ENCODE peak calls at places on chromosome 3, in eight cellular contexts. One of them, this sample, is unnamed. For H3K9me3, the result is how much of the 10 kb centered on the place peaks cover.

GRCh38 chr3:45145681-45146614 is at the start of gene CDCP1:
- DNase-seq in AG04450: no peak
- DNase-seq in A549: peak
- DNase-seq in adrenal gland: no peak
- DNase-seq in RWPE2: peak
- DNase-seq in left ventricle myocardium inferior: no peak
- DNase-seq in Peyer's patch: peak
- DNase-seq in ascending aorta: no peak
- DNase-seq in this sample: peak

GRCh38 chr3:128274837-128275236 is 121.6 kb downstream of the EEFSEC start:
- DNase-seq in Peyer's patch: no peak
- DNase-seq in ascending aorta: no peak
- DNase-seq in adrenal gland: no peak
- DNase-seq in RWPE2: peak
- DNase-seq in AG04450: peak
- DNase-seq in left ventricle myocardium inferior: no peak
- DNase-seq in A549: no peak
- DNase-seq in this sample: no peak

GRCh38 chr3:171851685-171852084 is 8.5 kb downstream of the TMEM212 start:
- DNase-seq in RWPE2: no peak
- DNase-seq in ascending aorta: no peak
- DNase-seq in adrenal gland: peak
- DNase-seq in AG04450: no peak
- DNase-seq in left ventricle myocardium inferior: no peak
- DNase-seq in A549: no peak
- DNase-seq in Peyer's patch: no peak
- DNase-seq in this sample: no peak

GRCh38 chr3:189683576-189684255 is 52.5 kb downstream of the TP63 start:
- DNase-seq in AG04450: no peak
- DNase-seq in Peyer's patch: no peak
- DNase-seq in RWPE2: no peak
- DNase-seq in adrenal gland: no peak
- DNase-seq in left ventricle myocardium inferior: no peak
- DNase-seq in ascending aorta: no peak
- DNase-seq in A549: no peak
- DNase-seq in this sample: no peak

GRCh38 chr3:61865466-61865865 is 304.1 kb downstream of the PTPRG start:
- DNase-seq in adrenal gland: no peak
- DNase-seq in AG04450: no peak
- DNase-seq in ascending aorta: no peak
- DNase-seq in A549: no peak
- DNase-seq in left ventricle myocardium inferior: no peak
- DNase-seq in RWPE2: no peak
- DNase-seq in Peyer's patch: no peak
- DNase-seq in this sample: no peak

GRCh38 chr3:8319935-8320634 is 181.5 kb upstream of the LMCD1 start:
- DNase-seq in RWPE2: no peak
- DNase-seq in AG04450: peak
- DNase-seq in ascending aorta: no peak
- DNase-seq in Peyer's patch: no peak
- DNase-seq in adrenal gland: no peak
- DNase-seq in left ventricle myocardium inferior: no peak
- DNase-seq in A549: peak
- DNase-seq in this sample: no peak

GRCh38 chr3:149657458-149657795 is 398 bp downstream of the WWTR1 start:
- DNase-seq in left ventricle myocardium inferior: peak
- DNase-seq in AG04450: no peak
- DNase-seq in RWPE2: peak
- DNase-seq in adrenal gland: peak
- DNase-seq in Peyer's patch: peak
- DNase-seq in ascending aorta: no peak
- DNase-seq in A549: peak
- DNase-seq in this sample: peak

GRCh38 chr3:21942328-21942727 is 191.3 kb upstream of the ZNF385D start:
- DNase-seq in Peyer's patch: no peak
- DNase-seq in adrenal gland: no peak
- DNase-seq in RWPE2: no peak
- DNase-seq in AG04450: peak
- DNase-seq in ascending aorta: no peak
- DNase-seq in A549: no peak
- DNase-seq in left ventricle myocardium inferior: no peak
- DNase-seq in this sample: no peak

GRCh38 chr3:165855581-165855980 is 18.4 kb upstream of the BCHE start:
- DNase-seq in A549: no peak
- DNase-seq in ascending aorta: no peak
- DNase-seq in AG04450: no peak
- DNase-seq in RWPE2: no peak
- DNase-seq in left ventricle myocardium inferior: no peak
- DNase-seq in Peyer's patch: no peak
- DNase-seq in adrenal gland: no peak
- DNase-seq in this sample: no peak

GRCh38 chr3:128328546-128329458 is 137.9 kb downstream of the DNAJB8 start:
- DNase-seq in adrenal gland: peak
- DNase-seq in AG04450: no peak
- DNase-seq in Peyer's patch: no peak
- DNase-seq in ascending aorta: no peak
- DNase-seq in A549: no peak
- DNase-seq in left ventricle myocardium inferior: no peak
- DNase-seq in RWPE2: no peak
- DNase-seq in this sample: no peak

GRCh38 chr3:104604326-104605010 is 762.2 kb upstream of the ALCAM start:
- DNase-seq in AG04450: no peak
- DNase-seq in adrenal gland: no peak
- DNase-seq in A549: no peak
- DNase-seq in left ventricle myocardium inferior: no peak
- DNase-seq in RWPE2: no peak
- DNase-seq in ascending aorta: no peak
- DNase-seq in Peyer's patch: no peak
- DNase-seq in this sample: no peak
- TF ChIP-seq CTCF in AG04450: peak
- TF ChIP-seq CTCF in adrenal gland: no peak
- TF ChIP-seq CTCF in A549: no peak
- TF ChIP-seq CTCF in left ventricle myocardium inferior: peak
- TF ChIP-seq CTCF in RWPE2: peak
- TF ChIP-seq CTCF in ascending aorta: no peak
- TF ChIP-seq CTCF in Peyer's patch: no peak
- TF ChIP-seq CTCF in this sample: no peak

DNA sequence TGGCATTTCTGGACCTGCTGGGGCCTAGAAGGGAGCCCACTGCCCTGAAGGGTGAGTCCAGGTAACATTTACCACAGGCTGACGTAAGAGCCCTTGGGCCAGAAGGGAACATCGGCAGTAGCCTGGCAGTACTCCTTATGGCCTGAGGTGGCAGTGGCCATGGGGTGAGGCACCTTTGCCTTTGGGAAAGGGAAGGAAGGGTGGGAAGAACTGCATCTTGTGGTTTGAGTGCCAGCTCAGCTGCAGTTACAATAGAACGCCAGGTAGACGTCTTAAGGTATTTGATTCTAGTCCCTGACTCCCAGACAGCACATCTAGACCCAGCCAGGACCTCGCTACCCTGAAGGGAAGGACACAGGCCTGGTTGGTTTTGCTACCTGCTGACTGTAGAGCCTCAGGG is 104.9 kb downstream of the SOX14 start:
- DNase-seq in adrenal gland: no peak
- DNase-seq in RWPE2: no peak
- DNase-seq in AG04450: no peak
- DNase-seq in left ventricle myocardium inferior: no peak
- DNase-seq in Peyer's patch: no peak
- DNase-seq in ascending aorta: no peak
- DNase-seq in A549: no peak
- DNase-seq in this sample: no peak
- H3K9me3 ChIP-seq in adrenal gland: under half
- H3K9me3 ChIP-seq in RWPE2: under half
- H3K9me3 ChIP-seq in AG04450: under half
- H3K9me3 ChIP-seq in left ventricle myocardium inferior: under half
- H3K9me3 ChIP-seq in Peyer's patch: under half
- H3K9me3 ChIP-seq in ascending aorta: under half
- H3K9me3 ChIP-seq in A549: under half
- H3K9me3 ChIP-seq in this sample: under half

DNA sequence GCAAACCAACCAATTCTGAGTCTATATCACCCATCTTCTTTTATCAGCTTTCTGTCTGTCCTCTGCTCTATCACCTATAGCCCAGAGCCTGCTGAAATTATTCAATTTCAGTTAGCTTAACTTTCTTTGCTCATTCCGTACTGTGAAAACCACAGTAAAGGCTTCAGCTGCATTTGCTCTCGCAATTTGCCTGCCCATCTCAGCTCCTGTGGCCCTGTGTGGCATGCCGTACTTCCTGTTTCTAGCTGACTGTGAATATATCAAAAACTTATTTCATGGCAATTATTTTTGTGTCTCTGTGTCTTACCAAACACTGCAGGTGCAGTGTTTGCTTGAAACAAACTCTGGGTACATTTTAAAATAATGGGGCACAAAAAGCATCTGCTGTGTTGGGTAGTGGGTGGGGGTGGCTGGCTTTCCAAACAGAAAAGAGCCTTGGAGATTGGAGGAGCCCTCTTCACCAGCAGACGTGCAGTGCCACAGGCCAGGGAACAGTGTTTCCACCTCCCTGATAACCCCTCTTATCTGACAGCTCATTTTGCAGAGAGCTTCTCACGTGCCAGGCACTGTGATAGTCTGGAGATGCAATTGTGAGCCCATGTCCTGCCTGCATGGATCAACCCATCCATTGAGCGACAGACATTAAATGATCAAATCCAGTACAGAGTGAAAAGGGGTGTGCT is 45.2 kb downstream of the GASK1A start:
- DNase-seq in A549: no peak
- DNase-seq in adrenal gland: no peak
- DNase-seq in left ventricle myocardium inferior: no peak
- DNase-seq in Peyer's patch: no peak
- DNase-seq in AG04450: no peak
- DNase-seq in RWPE2: no peak
- DNase-seq in ascending aorta: no peak
- DNase-seq in this sample: no peak
- H3K27ac ChIP-seq in A549: no peak
- H3K27ac ChIP-seq in adrenal gland: no peak
- H3K27ac ChIP-seq in left ventricle myocardium inferior: no peak
- H3K27ac ChIP-seq in Peyer's patch: no peak
- H3K27ac ChIP-seq in AG04450: no peak
- H3K27ac ChIP-seq in RWPE2: no peak
- H3K27ac ChIP-seq in ascending aorta: no peak
- H3K27ac ChIP-seq in this sample: no peak

DNA sequence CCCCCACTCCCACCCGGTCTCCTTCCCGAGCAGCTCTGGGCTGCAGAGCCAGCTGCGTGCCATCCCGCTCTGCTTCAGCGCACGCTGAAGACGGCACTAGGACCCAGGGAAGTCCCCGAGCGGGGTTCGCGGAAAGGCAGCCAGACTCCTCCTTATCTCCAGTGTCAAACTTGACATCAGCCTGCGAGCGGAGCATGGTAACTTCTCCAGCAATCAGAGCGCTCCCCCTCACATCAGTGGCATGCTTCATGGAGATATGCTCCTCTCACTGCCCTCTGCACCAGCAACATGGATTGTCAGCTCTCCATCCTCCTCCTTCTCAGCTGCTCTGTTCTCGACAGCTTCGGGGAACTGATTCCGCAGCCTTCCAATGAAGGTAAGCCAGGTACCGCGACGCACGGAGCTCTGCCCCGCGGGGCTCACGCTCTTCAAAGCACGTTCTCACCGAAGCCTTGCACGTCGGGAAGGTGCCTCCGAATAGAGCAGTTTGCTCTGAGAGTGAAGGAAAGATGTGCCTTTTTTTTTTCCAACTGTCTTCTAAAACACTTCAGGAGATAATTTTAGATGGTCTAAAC is at the start of gene EPHA3:
- DNase-seq in ascending aorta: no peak
- DNase-seq in adrenal gland: peak
- DNase-seq in AG04450: peak
- DNase-seq in RWPE2: peak
- DNase-seq in A549: peak
- DNase-seq in left ventricle myocardium inferior: peak
- DNase-seq in Peyer's patch: peak
- DNase-seq in this sample: peak
- TF ChIP-seq CTCF in ascending aorta: no peak
- TF ChIP-seq CTCF in adrenal gland: no peak
- TF ChIP-seq CTCF in AG04450: no peak
- TF ChIP-seq CTCF in RWPE2: no peak
- TF ChIP-seq CTCF in A549: no peak
- TF ChIP-seq CTCF in left ventricle myocardium inferior: no peak
- TF ChIP-seq CTCF in Peyer's patch: no peak
- TF ChIP-seq CTCF in this sample: no peak

This sample was measured in lung.